ENCODE peak calls at places on chromosome 20, in five cellular contexts. E is left cardiac atrium; X is NCI-H187; L is CD8-positive, alpha-beta T cell; G is activated CD8-positive, alpha-beta memory T cell treated with anti-CD3 and anti-CD28 coated beads for 48 hours. F is an unnamed sample.

GRCh38 chr20:31837896-31838397 is 7.5 kb downstream of the FOXS1 start:
- DNase-seq in X (no peak), G (no peak), L (no peak), E (peak), F (no peak)

GRCh38 chr20:10699506-10699905 is 25.7 kb upstream of the JAG1 start:
- DNase-seq in G (no peak), X (no peak), L (no peak), E (no peak), F (no peak)

GRCh38 chr20:48815537-48815936 is 12.3 kb downstream of the PREX1 start:
- DNase-seq in L (no peak), E (no peak), X (no peak), G (no peak), F (no peak)

GRCh38 chr20:58012731-58013510 is 215.5 kb downstream of the ANKRD60 start:
- DNase-seq in L (no peak), E (no peak), X (no peak), G (no peak), F (no peak)

GRCh38 chr20:22684763-22685443 is 100.5 kb upstream of the FOXA2 start:
- DNase-seq in L (no peak), X (no peak), E (no peak), G (no peak), F (no peak)

GRCh38 chr20:57501461-57502330 is 23.2 kb downstream of the CTCFL start:
- DNase-seq in E (no peak), L (no peak), X (no peak), G (no peak), F (no peak)

GRCh38 chr20:18666803-18667460 is 79.1 kb downstream of the DTD1 start:
- DNase-seq in L (no peak), G (no peak), E (no peak), X (peak), F (no peak)

GRCh38 chr20:41426976-41427375 is 60.4 kb upstream of the EMILIN3 start:
- DNase-seq in L (no peak), E (no peak), X (no peak), G (no peak), F (no peak)

GRCh38 chr20:33731693-33732165 is at the start of gene ZNF341:
- DNase-seq in L (peak), X (peak), E (peak), G (peak), F (peak)

GRCh38 chr20:32742322-32743236 is 688 bp downstream of the COMMD7 start:
- DNase-seq in L (peak), G (no peak), E (peak), X (no peak), F (peak)

GRCh38 chr20:34262488-34263288 is 21.5 kb downstream of the ASIP start:
- DNase-seq in X (no peak), L (no peak), G (no peak), E (peak), F (peak)

GRCh38 chr20:53737404-53738038 is 143.9 kb upstream of the ZNF217 start:
- DNase-seq in X (no peak), G (no peak), E (no peak), L (no peak), F (no peak)

GRCh38 chr20:13101701-13102100 is 92.9 kb downstream of the SPTLC3 start:
- DNase-seq in L (no peak), E (no peak), G (no peak), X (no peak), F (no peak)

GRCh38 chr20:56353356-56353755 is 5.4 kb upstream of the FAM210B start:
- DNase-seq in X (no peak), L (no peak), E (no peak), G (no peak), F (no peak)

GRCh38 chr20:13418263-13419229 is 197.5 kb downstream of the ISM1 start:
- DNase-seq in X (no peak), L (no peak), G (no peak), E (no peak), F (no peak)

F was measured in immature natural killer cell.